ENCODE peak calls at places on chromosomes 12 and 14, in seven cellular contexts. One of them, this sample, is unnamed.
A peak's percentile ranks its signal among the peaks of the same experiment; 100 is the strongest.

GRCh38 chr12:103379670-103380069 is 116.1 kb downstream of the C12orf42 start:
- DNase-seq in psoas muscle: no peak
- DNase-seq in mammary epithelial cell: no peak
- DNase-seq in lung: no peak
- DNase-seq in breast epithelium: no peak
- DNase-seq in tibial nerve: no peak
- DNase-seq in IMR-90: no peak
- DNase-seq in this sample: no peak

GRCh38 chr14:59020382-59020781 is 168.1 kb upstream of the DAAM1 start:
- DNase-seq in mammary epithelial cell: peak; percentile 20
- DNase-seq in tibial nerve: peak; percentile 31
- DNase-seq in lung: no peak
- DNase-seq in breast epithelium: no peak
- DNase-seq in psoas muscle: no peak
- DNase-seq in IMR-90: peak; percentile 46
- DNase-seq in this sample: no peak

GRCh38 chr12:121294151-121294889 is 2.2 kb downstream of the CAMKK2 start:
- DNase-seq in psoas muscle: no peak
- DNase-seq in tibial nerve: no peak
- DNase-seq in lung: no peak
- DNase-seq in mammary epithelial cell: no peak
- DNase-seq in IMR-90: no peak
- DNase-seq in breast epithelium: no peak
- DNase-seq in this sample: no peak

GRCh38 chr14:38256358-38256840 is 506 bp upstream of the CLEC14A start:
- DNase-seq in lung: no peak
- DNase-seq in breast epithelium: no peak
- DNase-seq in IMR-90: peak; percentile 54
- DNase-seq in tibial nerve: peak; percentile 21
- DNase-seq in psoas muscle: no peak
- DNase-seq in mammary epithelial cell: no peak
- DNase-seq in this sample: no peak

GRCh38 chr14:36580856-36581831 is 1.3 kb downstream of the NKX2-8 start:
- DNase-seq in mammary epithelial cell: peak; percentile 80
- DNase-seq in lung: no peak
- DNase-seq in IMR-90: peak; percentile 16
- DNase-seq in breast epithelium: no peak
- DNase-seq in tibial nerve: no peak
- DNase-seq in psoas muscle: peak; percentile 22
- DNase-seq in this sample: peak; percentile 45

GRCh38 chr14:63573579-63573978 is 30.4 kb upstream of the PPP2R5E start:
- DNase-seq in psoas muscle: no peak
- DNase-seq in tibial nerve: no peak
- DNase-seq in lung: no peak
- DNase-seq in mammary epithelial cell: no peak
- DNase-seq in breast epithelium: no peak
- DNase-seq in IMR-90: peak; percentile 35
- DNase-seq in this sample: peak; percentile 62

GRCh38 chr12:46473634-46474201 is 101.1 kb upstream of the SLC38A2 start:
- DNase-seq in tibial nerve: peak; percentile 57
- DNase-seq in breast epithelium: peak; percentile 40
- DNase-seq in mammary epithelial cell: peak; percentile 83
- DNase-seq in lung: peak; percentile 77
- DNase-seq in IMR-90: peak; percentile 94
- DNase-seq in psoas muscle: peak; percentile 45
- DNase-seq in this sample: peak; percentile 74

GRCh38 chr14:92563359-92563758 is 49.8 kb downstream of the RIN3 start:
- DNase-seq in mammary epithelial cell: peak; percentile 65
- DNase-seq in IMR-90: peak; percentile 55
- DNase-seq in psoas muscle: no peak
- DNase-seq in lung: no peak
- DNase-seq in tibial nerve: no peak
- DNase-seq in breast epithelium: no peak
- DNase-seq in this sample: no peak

GRCh38 chr12:68406134-68406576 is 74.0 kb upstream of the MDM1 start:
- DNase-seq in breast epithelium: peak; percentile 87
- DNase-seq in lung: peak; percentile 86
- DNase-seq in tibial nerve: peak; percentile 89
- DNase-seq in IMR-90: peak; percentile 82
- DNase-seq in mammary epithelial cell: peak; percentile 50
- DNase-seq in psoas muscle: peak; percentile 92
- DNase-seq in this sample: no peak

GRCh38 chr14:65860956-65861631 is 448.6 kb downstream of the FUT8 start:
- DNase-seq in IMR-90: no peak
- DNase-seq in mammary epithelial cell: no peak
- DNase-seq in psoas muscle: no peak
- DNase-seq in breast epithelium: no peak
- DNase-seq in tibial nerve: no peak
- DNase-seq in lung: no peak
- DNase-seq in this sample: no peak

GRCh38 chr14:23207146-23207540 is 23.7 kb upstream of the SLC7A8 start:
- DNase-seq in breast epithelium: no peak
- DNase-seq in tibial nerve: no peak
- DNase-seq in IMR-90: no peak
- DNase-seq in mammary epithelial cell: no peak
- DNase-seq in psoas muscle: no peak
- DNase-seq in lung: no peak
- DNase-seq in this sample: no peak

GRCh38 chr14:77979666-77980351 is 179.9 kb downstream of the ADCK1 start:
- DNase-seq in breast epithelium: no peak
- DNase-seq in tibial nerve: no peak
- DNase-seq in psoas muscle: no peak
- DNase-seq in lung: no peak
- DNase-seq in IMR-90: no peak
- DNase-seq in mammary epithelial cell: no peak
- DNase-seq in this sample: no peak

GRCh38 chr12:51008329-51008728 is 17.9 kb downstream of the SLC11A2 start:
- DNase-seq in mammary epithelial cell: no peak
- DNase-seq in IMR-90: no peak
- DNase-seq in breast epithelium: no peak
- DNase-seq in psoas muscle: no peak
- DNase-seq in lung: no peak
- DNase-seq in tibial nerve: no peak
- DNase-seq in this sample: no peak

DNA sequence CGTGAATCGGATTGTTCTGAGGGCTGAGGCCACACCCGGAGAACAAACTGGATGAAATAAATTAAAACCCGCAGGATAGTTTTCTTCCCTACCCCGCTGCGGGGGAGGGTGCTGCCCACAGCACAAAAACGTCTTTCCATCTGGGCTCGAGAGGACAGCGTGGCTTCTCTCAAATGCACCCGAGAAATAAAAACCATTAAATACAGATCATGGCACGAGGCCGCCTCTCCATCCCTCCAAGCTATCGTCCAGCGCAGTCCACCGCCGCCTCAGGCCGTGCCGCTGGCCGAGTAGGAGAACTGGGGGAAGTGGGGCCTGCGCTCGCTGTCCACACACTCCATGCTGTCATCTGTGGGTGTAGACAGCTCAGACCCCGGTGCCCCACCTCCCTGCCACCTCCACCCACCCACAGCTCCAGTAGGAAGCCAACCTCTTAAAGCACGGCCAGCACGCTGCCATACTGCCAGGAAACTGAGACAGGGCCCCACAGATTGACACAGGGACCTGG is 17.2 kb downstream of the SIVA1 start:
- DNase-seq in psoas muscle: no peak
- DNase-seq in mammary epithelial cell: no peak
- DNase-seq in breast epithelium: no peak
- DNase-seq in lung: no peak
- DNase-seq in IMR-90: no peak
- DNase-seq in tibial nerve: no peak
- DNase-seq in this sample: no peak
- H3K4me1 ChIP-seq in psoas muscle: no peaks in the 10 kb centered on the region
- H3K4me1 ChIP-seq in mammary epithelial cell: peaks cover 4% of the 10 kb centered on the region
- H3K4me1 ChIP-seq in breast epithelium: peaks cover 5% of the 10 kb centered on the region
- H3K4me1 ChIP-seq in lung: peaks cover 5% of the 10 kb centered on the region
- H3K4me1 ChIP-seq in IMR-90: peaks cover 5% of the 10 kb centered on the region
- H3K4me1 ChIP-seq in tibial nerve: peaks cover 9% of the 10 kb centered on the region
- H3K4me1 ChIP-seq in this sample: no peaks in the 10 kb centered on the region

GRCh38 chr12:12372946-12373722 is 16.3 kb downstream of the BORCS5 start:
- DNase-seq in breast epithelium: no peak
- DNase-seq in tibial nerve: no peak
- DNase-seq in psoas muscle: no peak
- DNase-seq in mammary epithelial cell: no peak
- DNase-seq in IMR-90: no peak
- DNase-seq in lung: no peak
- DNase-seq in this sample: no peak

GRCh38 chr12:12379831-12380730 is 23.2 kb downstream of the BORCS5 start:
- DNase-seq in IMR-90: no peak
- DNase-seq in tibial nerve: no peak
- DNase-seq in psoas muscle: no peak
- DNase-seq in lung: no peak
- DNase-seq in mammary epithelial cell: no peak
- DNase-seq in breast epithelium: no peak
- DNase-seq in this sample: no peak

GRCh38 chr12:12381982-12382381 is 25.1 kb downstream of the BORCS5 start:
- DNase-seq in tibial nerve: no peak
- DNase-seq in breast epithelium: no peak
- DNase-seq in mammary epithelial cell: no peak
- DNase-seq in IMR-90: no peak
- DNase-seq in lung: no peak
- DNase-seq in psoas muscle: no peak
- DNase-seq in this sample: no peak

GRCh38 chr12:12380949-12381593 is 24.2 kb downstream of the BORCS5 start:
- DNase-seq in tibial nerve: no peak
- DNase-seq in IMR-90: no peak
- DNase-seq in psoas muscle: no peak
- DNase-seq in lung: no peak
- DNase-seq in breast epithelium: no peak
- DNase-seq in mammary epithelial cell: no peak
- DNase-seq in this sample: no peak

DNA sequence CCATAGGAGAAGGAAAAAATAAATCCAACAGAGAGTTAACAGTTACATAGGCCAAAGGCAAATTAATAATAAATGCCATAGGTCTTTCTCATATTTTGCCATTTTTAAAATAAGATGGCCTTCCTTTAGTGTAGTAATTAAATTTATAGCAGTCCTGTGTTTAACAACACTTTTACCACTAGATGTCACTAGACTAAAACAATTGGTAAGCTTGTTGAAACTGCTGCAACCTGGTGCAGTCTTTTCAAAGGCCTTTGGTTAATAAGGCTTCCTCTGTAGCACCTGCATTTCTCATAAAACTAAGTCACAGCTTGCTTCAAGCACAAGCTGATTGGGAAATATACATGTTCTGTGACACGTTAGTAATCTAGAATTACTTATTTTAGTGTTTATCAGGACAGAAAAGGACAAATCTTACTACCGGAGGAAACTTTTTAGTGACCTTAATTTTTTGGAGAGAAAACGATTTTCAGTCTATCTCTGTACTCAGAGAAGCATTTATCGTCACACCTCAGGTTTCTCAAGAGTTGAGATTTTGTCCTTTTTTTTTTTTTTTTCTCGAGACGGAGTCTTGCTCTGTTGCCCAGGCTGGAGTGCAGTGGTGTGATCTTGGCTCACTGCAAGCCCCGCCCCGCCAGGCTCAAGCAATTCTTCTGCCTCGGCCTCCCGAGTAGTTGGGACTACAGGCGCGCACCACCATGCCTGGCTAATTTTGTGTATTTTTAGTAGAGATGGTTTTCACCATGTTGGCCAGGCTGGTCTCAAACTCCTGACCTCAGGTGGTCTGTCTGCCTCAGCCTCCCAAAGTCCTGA is 20.0 kb downstream of the BORCS5 start:
- DNase-seq in lung: no peak
- DNase-seq in psoas muscle: no peak
- DNase-seq in tibial nerve: no peak
- DNase-seq in IMR-90: peak; percentile 86
- DNase-seq in mammary epithelial cell: peak; percentile 68
- DNase-seq in breast epithelium: no peak
- DNase-seq in this sample: no peak
- TF ChIP-seq CTCF in lung: peak; percentile 80
- TF ChIP-seq CTCF in psoas muscle: peak; percentile 79
- TF ChIP-seq CTCF in tibial nerve: peak; percentile 57
- TF ChIP-seq CTCF in IMR-90: peak; percentile 89
- TF ChIP-seq CTCF in mammary epithelial cell: peak; percentile 67
- TF ChIP-seq CTCF in breast epithelium: peak; percentile 81
- TF ChIP-seq CTCF in this sample: peak; percentile 96

DNA sequence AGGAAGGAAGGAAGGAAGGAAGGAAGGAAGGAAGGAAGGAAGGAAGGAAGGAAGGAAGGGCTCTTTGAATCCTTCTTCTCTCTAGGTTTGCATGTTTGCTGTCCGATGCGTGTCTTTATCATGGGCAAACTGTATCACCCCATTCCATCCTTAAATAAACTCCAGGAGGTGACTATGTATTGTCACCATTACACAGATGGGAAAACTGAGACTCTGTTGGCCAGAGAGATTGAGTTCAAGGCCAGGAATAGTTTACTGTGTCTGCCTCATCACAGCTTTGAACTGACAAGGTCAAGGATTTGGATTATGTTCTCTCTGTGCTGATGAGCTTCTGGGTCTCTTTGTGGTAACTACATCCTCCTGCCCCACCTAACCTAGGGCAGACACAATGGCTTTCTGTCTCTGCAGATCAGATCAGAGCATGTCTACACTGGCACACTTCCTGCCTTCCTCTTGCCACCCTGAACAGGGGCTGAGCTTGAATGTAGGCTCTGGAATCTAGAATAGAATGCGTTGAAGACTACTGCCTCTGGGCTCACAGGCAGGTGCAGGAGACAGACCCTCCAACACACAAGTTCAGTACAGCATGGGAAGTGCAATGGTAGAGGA is 78.9 kb upstream of the MAP1LC3B2 start:
- DNase-seq in breast epithelium: no peak
- DNase-seq in IMR-90: no peak
- DNase-seq in psoas muscle: no peak
- DNase-seq in mammary epithelial cell: peak; percentile 77
- DNase-seq in lung: no peak
- DNase-seq in tibial nerve: no peak
- DNase-seq in this sample: peak; percentile 68
- H3K27ac ChIP-seq in breast epithelium: no peak overlapping the region
- H3K27ac ChIP-seq in IMR-90: no peak overlapping the region
- H3K27ac ChIP-seq in psoas muscle: no peak overlapping the region
- H3K27ac ChIP-seq in mammary epithelial cell: no peak overlapping the region
- H3K27ac ChIP-seq in lung: no peak overlapping the region
- H3K27ac ChIP-seq in tibial nerve: no peak overlapping the region
- H3K27ac ChIP-seq in this sample: no peak overlapping the region

GRCh38 chr12:1642513-1642912 is 13.5 kb downstream of the WNT5B start:
- DNase-seq in psoas muscle: no peak
- DNase-seq in lung: no peak
- DNase-seq in mammary epithelial cell: no peak
- DNase-seq in tibial nerve: no peak
- DNase-seq in breast epithelium: no peak
- DNase-seq in IMR-90: no peak
- DNase-seq in this sample: no peak

GRCh38 chr12:1644113-1644512 is 15.1 kb downstream of the WNT5B start:
- DNase-seq in mammary epithelial cell: no peak
- DNase-seq in IMR-90: no peak
- DNase-seq in breast epithelium: no peak
- DNase-seq in psoas muscle: no peak
- DNase-seq in tibial nerve: no peak
- DNase-seq in lung: no peak
- DNase-seq in this sample: no peak

GRCh38 chr12:1644523-1645438 is 15.8 kb downstream of the WNT5B start:
- DNase-seq in lung: peak; percentile 58
- DNase-seq in psoas muscle: peak; percentile 65
- DNase-seq in tibial nerve: peak; percentile 73
- DNase-seq in IMR-90: peak; percentile 91
- DNase-seq in breast epithelium: no peak
- DNase-seq in mammary epithelial cell: peak; percentile 46
- DNase-seq in this sample: no peak

GRCh38 chr12:1640630-1641234 is 11.7 kb downstream of the WNT5B start:
- DNase-seq in IMR-90: no peak
- DNase-seq in breast epithelium: no peak
- DNase-seq in mammary epithelial cell: no peak
- DNase-seq in lung: no peak
- DNase-seq in tibial nerve: no peak
- DNase-seq in psoas muscle: no peak
- DNase-seq in this sample: no peak

GRCh38 chr12:1643056-1643455 is 14.0 kb downstream of the WNT5B start:
- DNase-seq in tibial nerve: no peak
- DNase-seq in IMR-90: no peak
- DNase-seq in psoas muscle: no peak
- DNase-seq in mammary epithelial cell: no peak
- DNase-seq in breast epithelium: no peak
- DNase-seq in lung: no peak
- DNase-seq in this sample: no peak
- H3K4me1 ChIP-seq in tibial nerve: peaks cover 14% of the 10 kb centered on the region
- H3K4me1 ChIP-seq in IMR-90: peaks cover 9% of the 10 kb centered on the region
- H3K4me1 ChIP-seq in psoas muscle: peaks cover 9% of the 10 kb centered on the region
- H3K4me1 ChIP-seq in mammary epithelial cell: peaks cover 8% of the 10 kb centered on the region
- H3K4me1 ChIP-seq in breast epithelium: peaks cover 4% of the 10 kb centered on the region
- H3K4me1 ChIP-seq in lung: peaks cover 7% of the 10 kb centered on the region
- H3K4me1 ChIP-seq in this sample: no peaks in the 10 kb centered on the region

This sample was measured in foreskin keratinocyte.